ENCODE peak calls at places on chromosome 11, in nine cellular contexts. One of them, this sample, is unnamed.

GRCh38 chr11:93117578-93117964 is 80.2 kb downstream of the SLC36A4 start:
- DNase-seq in left lung: no peak
- DNase-seq in uterus: no peak
- DNase-seq in colonic mucosa: no peak
- DNase-seq in mucosa of descending colon: no peak
- DNase-seq in fibroblast of pulmonary artery: no peak
- DNase-seq in BE2C: no peak
- DNase-seq in bronchial epithelial cell: no peak
- DNase-seq in brain microvascular endothelial cell: no peak
- DNase-seq in this sample: no peak

GRCh38 chr11:30859709-30860108 is 273.6 kb upstream of the MPPED2 start:
- DNase-seq in fibroblast of pulmonary artery: no peak
- DNase-seq in brain microvascular endothelial cell: no peak
- DNase-seq in colonic mucosa: no peak
- DNase-seq in left lung: no peak
- DNase-seq in bronchial epithelial cell: no peak
- DNase-seq in mucosa of descending colon: no peak
- DNase-seq in uterus: no peak
- DNase-seq in BE2C: no peak
- DNase-seq in this sample: no peak

GRCh38 chr11:101430236-101430635 is 153.6 kb downstream of the TRPC6 start:
- DNase-seq in colonic mucosa: no peak
- DNase-seq in uterus: no peak
- DNase-seq in fibroblast of pulmonary artery: no peak
- DNase-seq in brain microvascular endothelial cell: no peak
- DNase-seq in mucosa of descending colon: no peak
- DNase-seq in bronchial epithelial cell: no peak
- DNase-seq in left lung: no peak
- DNase-seq in BE2C: no peak
- DNase-seq in this sample: no peak

GRCh38 chr11:126318642-126319373 is 14.9 kb downstream of the DCPS start:
- DNase-seq in mucosa of descending colon: peak
- DNase-seq in bronchial epithelial cell: peak
- DNase-seq in fibroblast of pulmonary artery: peak
- DNase-seq in uterus: peak
- DNase-seq in colonic mucosa: no peak
- DNase-seq in BE2C: no peak
- DNase-seq in brain microvascular endothelial cell: peak
- DNase-seq in left lung: no peak
- DNase-seq in this sample: peak

GRCh38 chr11:18245396-18245795 is 3.1 kb downstream of the SAA2 start:
- DNase-seq in bronchial epithelial cell: no peak
- DNase-seq in uterus: no peak
- DNase-seq in mucosa of descending colon: no peak
- DNase-seq in fibroblast of pulmonary artery: no peak
- DNase-seq in colonic mucosa: no peak
- DNase-seq in brain microvascular endothelial cell: no peak
- DNase-seq in BE2C: no peak
- DNase-seq in left lung: no peak
- DNase-seq in this sample: no peak

GRCh38 chr11:29029452-29029851 is 921.3 kb downstream of the METTL15 start:
- DNase-seq in bronchial epithelial cell: no peak
- DNase-seq in uterus: no peak
- DNase-seq in left lung: no peak
- DNase-seq in BE2C: no peak
- DNase-seq in mucosa of descending colon: no peak
- DNase-seq in brain microvascular endothelial cell: no peak
- DNase-seq in colonic mucosa: no peak
- DNase-seq in fibroblast of pulmonary artery: no peak
- DNase-seq in this sample: no peak

GRCh38 chr11:114257621-114258558 is 38.3 kb upstream of the NNMT start:
- DNase-seq in BE2C: peak
- DNase-seq in fibroblast of pulmonary artery: peak
- DNase-seq in uterus: peak
- DNase-seq in colonic mucosa: no peak
- DNase-seq in bronchial epithelial cell: peak
- DNase-seq in mucosa of descending colon: no peak
- DNase-seq in left lung: no peak
- DNase-seq in brain microvascular endothelial cell: no peak
- DNase-seq in this sample: peak

GRCh38 chr11:109939176-109939810 is 153.9 kb upstream of the ZC3H12C start:
- DNase-seq in BE2C: peak
- DNase-seq in fibroblast of pulmonary artery: peak
- DNase-seq in uterus: no peak
- DNase-seq in colonic mucosa: peak
- DNase-seq in bronchial epithelial cell: peak
- DNase-seq in brain microvascular endothelial cell: peak
- DNase-seq in left lung: no peak
- DNase-seq in mucosa of descending colon: peak
- DNase-seq in this sample: no peak

GRCh38 chr11:120815260-120816100 is 208.4 kb upstream of the TBCEL start:
- DNase-seq in fibroblast of pulmonary artery: no peak
- DNase-seq in bronchial epithelial cell: no peak
- DNase-seq in mucosa of descending colon: no peak
- DNase-seq in left lung: no peak
- DNase-seq in brain microvascular endothelial cell: no peak
- DNase-seq in uterus: no peak
- DNase-seq in colonic mucosa: no peak
- DNase-seq in BE2C: no peak
- DNase-seq in this sample: no peak

GRCh38 chr11:94563176-94563847 is 3.9 kb upstream of the PIWIL4 start:
- DNase-seq in uterus: no peak
- DNase-seq in fibroblast of pulmonary artery: peak
- DNase-seq in brain microvascular endothelial cell: peak
- DNase-seq in mucosa of descending colon: no peak
- DNase-seq in bronchial epithelial cell: peak
- DNase-seq in colonic mucosa: no peak
- DNase-seq in left lung: no peak
- DNase-seq in BE2C: no peak
- DNase-seq in this sample: no peak

GRCh38 chr11:5242933-5243844 is 6.5 kb downstream of the HBG1 start:
- DNase-seq in fibroblast of pulmonary artery: no peak
- DNase-seq in bronchial epithelial cell: peak
- DNase-seq in left lung: no peak
- DNase-seq in BE2C: no peak
- DNase-seq in mucosa of descending colon: no peak
- DNase-seq in colonic mucosa: no peak
- DNase-seq in uterus: no peak
- DNase-seq in brain microvascular endothelial cell: peak
- DNase-seq in this sample: no peak

GRCh38 chr11:101034076-101034475 is 95.5 kb downstream of the PGR start:
- DNase-seq in mucosa of descending colon: peak
- DNase-seq in bronchial epithelial cell: peak
- DNase-seq in left lung: no peak
- DNase-seq in BE2C: no peak
- DNase-seq in uterus: peak
- DNase-seq in fibroblast of pulmonary artery: peak
- DNase-seq in colonic mucosa: no peak
- DNase-seq in brain microvascular endothelial cell: no peak
- DNase-seq in this sample: peak

GRCh38 chr11:84214557-84214956 is 928.4 kb upstream of the CCDC90B start:
- DNase-seq in left lung: no peak
- DNase-seq in brain microvascular endothelial cell: no peak
- DNase-seq in BE2C: no peak
- DNase-seq in bronchial epithelial cell: no peak
- DNase-seq in colonic mucosa: no peak
- DNase-seq in fibroblast of pulmonary artery: no peak
- DNase-seq in uterus: no peak
- DNase-seq in mucosa of descending colon: no peak
- DNase-seq in this sample: no peak

GRCh38 chr11:128502736-128503135 is 84.6 kb downstream of the ETS1 start:
- DNase-seq in bronchial epithelial cell: peak
- DNase-seq in colonic mucosa: no peak
- DNase-seq in mucosa of descending colon: peak
- DNase-seq in uterus: no peak
- DNase-seq in fibroblast of pulmonary artery: peak
- DNase-seq in left lung: no peak
- DNase-seq in brain microvascular endothelial cell: peak
- DNase-seq in BE2C: no peak
- DNase-seq in this sample: no peak

GRCh38 chr11:6693342-6694228 is 10.4 kb upstream of the MRPL17 start:
- DNase-seq in mucosa of descending colon: no peak
- DNase-seq in left lung: no peak
- DNase-seq in brain microvascular endothelial cell: peak
- DNase-seq in BE2C: peak
- DNase-seq in fibroblast of pulmonary artery: peak
- DNase-seq in uterus: peak
- DNase-seq in bronchial epithelial cell: peak
- DNase-seq in colonic mucosa: peak
- DNase-seq in this sample: no peak

GRCh38 chr11:65487467-65488272 is 11.2 kb upstream of the MALAT1 start:
- DNase-seq in uterus: peak
- DNase-seq in BE2C: peak
- DNase-seq in fibroblast of pulmonary artery: peak
- DNase-seq in left lung: peak
- DNase-seq in bronchial epithelial cell: peak
- DNase-seq in colonic mucosa: peak
- DNase-seq in mucosa of descending colon: peak
- DNase-seq in brain microvascular endothelial cell: peak
- DNase-seq in this sample: peak
- H3K4me3 ChIP-seq in uterus: peak
- H3K4me3 ChIP-seq in BE2C: peak
- H3K4me3 ChIP-seq in fibroblast of pulmonary artery: peak
- H3K4me3 ChIP-seq in left lung: peak
- H3K4me3 ChIP-seq in bronchial epithelial cell: no peak
- H3K4me3 ChIP-seq in colonic mucosa: no peak
- H3K4me3 ChIP-seq in mucosa of descending colon: no peak
- H3K4me3 ChIP-seq in brain microvascular endothelial cell: peak
- H3K4me3 ChIP-seq in this sample: peak

GRCh38 chr11:76321340-76321739 is 59.6 kb downstream of the THAP12 start:
- DNase-seq in BE2C: no peak
- DNase-seq in colonic mucosa: no peak
- DNase-seq in uterus: no peak
- DNase-seq in brain microvascular endothelial cell: no peak
- DNase-seq in bronchial epithelial cell: no peak
- DNase-seq in fibroblast of pulmonary artery: no peak
- DNase-seq in mucosa of descending colon: no peak
- DNase-seq in left lung: no peak
- DNase-seq in this sample: no peak
- H3K4me3 ChIP-seq in BE2C: no peak
- H3K4me3 ChIP-seq in colonic mucosa: peak
- H3K4me3 ChIP-seq in uterus: no peak
- H3K4me3 ChIP-seq in brain microvascular endothelial cell: no peak
- H3K4me3 ChIP-seq in bronchial epithelial cell: no peak
- H3K4me3 ChIP-seq in fibroblast of pulmonary artery: no peak
- H3K4me3 ChIP-seq in mucosa of descending colon: no peak
- H3K4me3 ChIP-seq in left lung: peak
- H3K4me3 ChIP-seq in this sample: no peak

GRCh38 chr11:27718346-27718852 is 18.1 kb upstream of the BDNF start:
- DNase-seq in fibroblast of pulmonary artery: peak
- DNase-seq in colonic mucosa: peak
- DNase-seq in mucosa of descending colon: no peak
- DNase-seq in uterus: no peak
- DNase-seq in BE2C: peak
- DNase-seq in left lung: no peak
- DNase-seq in brain microvascular endothelial cell: peak
- DNase-seq in bronchial epithelial cell: peak
- DNase-seq in this sample: no peak

GRCh38 chr11:27718853-27719574 is 18.8 kb upstream of the BDNF start:
- DNase-seq in BE2C: peak
- DNase-seq in left lung: peak
- DNase-seq in fibroblast of pulmonary artery: peak
- DNase-seq in colonic mucosa: peak
- DNase-seq in uterus: no peak
- DNase-seq in brain microvascular endothelial cell: no peak
- DNase-seq in bronchial epithelial cell: no peak
- DNase-seq in mucosa of descending colon: no peak
- DNase-seq in this sample: no peak

GRCh38 chr11:27717801-27718229 is 17.6 kb upstream of the BDNF start:
- DNase-seq in uterus: no peak
- DNase-seq in mucosa of descending colon: no peak
- DNase-seq in left lung: no peak
- DNase-seq in BE2C: no peak
- DNase-seq in bronchial epithelial cell: no peak
- DNase-seq in brain microvascular endothelial cell: no peak
- DNase-seq in fibroblast of pulmonary artery: peak
- DNase-seq in colonic mucosa: no peak
- DNase-seq in this sample: no peak

GRCh38 chr11:27720277-27720830 is 20.1 kb upstream of the BDNF start:
- DNase-seq in fibroblast of pulmonary artery: peak
- DNase-seq in bronchial epithelial cell: peak
- DNase-seq in mucosa of descending colon: peak
- DNase-seq in left lung: no peak
- DNase-seq in uterus: no peak
- DNase-seq in brain microvascular endothelial cell: peak
- DNase-seq in BE2C: no peak
- DNase-seq in colonic mucosa: peak
- DNase-seq in this sample: no peak

DNA sequence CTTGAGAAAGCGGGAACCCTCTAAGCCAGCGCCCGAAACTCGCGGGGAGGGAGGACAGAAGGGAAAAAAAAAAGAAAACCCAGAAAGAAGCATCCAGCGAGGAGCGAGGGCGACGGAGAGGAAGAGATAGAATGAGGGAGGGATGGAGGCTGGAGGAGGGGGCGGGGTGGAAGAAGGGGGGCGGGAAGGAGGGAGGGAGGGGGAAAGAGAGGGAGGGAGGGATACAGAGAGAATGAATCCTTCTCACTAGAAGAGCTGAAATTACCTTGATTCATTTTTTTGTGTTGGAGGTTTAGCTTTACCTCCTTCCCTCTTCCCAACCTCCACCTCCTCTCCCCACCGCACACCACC is 19.3 kb upstream of the BDNF start:
- DNase-seq in BE2C: no peak
- DNase-seq in fibroblast of pulmonary artery: no peak
- DNase-seq in uterus: no peak
- DNase-seq in mucosa of descending colon: no peak
- DNase-seq in left lung: no peak
- DNase-seq in brain microvascular endothelial cell: no peak
- DNase-seq in bronchial epithelial cell: no peak
- DNase-seq in colonic mucosa: no peak
- DNase-seq in this sample: no peak
- H3K4me3 ChIP-seq in BE2C: peak
- H3K4me3 ChIP-seq in fibroblast of pulmonary artery: peak
- H3K4me3 ChIP-seq in uterus: no peak
- H3K4me3 ChIP-seq in mucosa of descending colon: no peak
- H3K4me3 ChIP-seq in left lung: peak
- H3K4me3 ChIP-seq in brain microvascular endothelial cell: peak
- H3K4me3 ChIP-seq in bronchial epithelial cell: no peak
- H3K4me3 ChIP-seq in colonic mucosa: peak
- H3K4me3 ChIP-seq in this sample: peak

DNA sequence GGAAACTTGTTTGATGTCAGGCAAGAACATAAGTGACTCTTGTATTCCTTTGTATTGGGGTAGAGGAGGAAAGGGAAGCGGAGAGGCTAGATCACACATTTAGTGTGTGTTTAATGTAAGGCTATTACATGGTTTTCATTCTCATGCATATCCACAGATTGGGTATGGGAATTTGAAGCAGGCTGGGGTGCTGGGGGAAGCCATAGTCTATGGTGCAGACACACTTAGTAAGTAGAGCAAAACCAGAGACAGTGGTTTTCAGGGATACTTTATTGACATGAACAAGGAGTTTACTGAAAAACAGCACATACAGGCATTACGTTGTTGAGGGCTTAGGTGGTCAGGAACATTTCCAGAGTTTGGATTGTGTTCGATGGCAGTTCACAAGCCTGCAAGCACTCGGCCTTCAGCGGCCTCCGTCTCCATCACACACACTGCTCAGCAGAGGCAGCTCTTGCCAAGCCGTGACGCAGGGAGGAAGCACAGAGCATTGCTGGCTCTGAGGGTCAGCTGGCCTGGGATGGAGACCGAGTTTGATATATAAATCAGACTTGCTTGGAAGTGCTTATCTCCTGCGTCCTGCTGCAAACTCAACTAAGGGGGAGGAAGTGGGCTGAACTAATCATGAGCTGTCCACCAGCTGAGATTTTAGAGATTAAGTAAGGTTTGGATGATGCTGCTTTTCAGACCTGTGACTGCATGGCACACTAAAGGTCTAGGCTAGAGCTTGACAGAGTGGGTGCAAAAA is 25.3 kb downstream of the SCN3B start:
- DNase-seq in uterus: peak
- DNase-seq in left lung: no peak
- DNase-seq in BE2C: peak
- DNase-seq in colonic mucosa: no peak
- DNase-seq in fibroblast of pulmonary artery: peak
- DNase-seq in brain microvascular endothelial cell: peak
- DNase-seq in bronchial epithelial cell: no peak
- DNase-seq in mucosa of descending colon: peak
- DNase-seq in this sample: no peak
- H3K4me3 ChIP-seq in uterus: no peak
- H3K4me3 ChIP-seq in left lung: no peak
- H3K4me3 ChIP-seq in BE2C: no peak
- H3K4me3 ChIP-seq in colonic mucosa: no peak
- H3K4me3 ChIP-seq in fibroblast of pulmonary artery: no peak
- H3K4me3 ChIP-seq in brain microvascular endothelial cell: no peak
- H3K4me3 ChIP-seq in bronchial epithelial cell: no peak
- H3K4me3 ChIP-seq in mucosa of descending colon: no peak
- H3K4me3 ChIP-seq in this sample: no peak

This sample was measured in breast epithelium.